ENCODE peak calls at places on chromosome 3, in nine cellular contexts. B is astrocyte of the spinal cord; X is stimulated activated CD4-positive, alpha-beta T cell treated with anti-CD3 and anti-CD28 coated beads, Interleukin-4, amount 100 ng/mL, for 1 hour; F is foreskin melanocyte; R is HEK293T; D is C1 segment of cervical spinal cord; V is hypothalamus; O is ovary; A is AG09309. S is an unnamed sample.

GRCh38 chr3:18527691-18528090 is 102.6 kb upstream of the SATB1 start:
- DNase-seq in B (no peak), X (no peak), F (no peak), R (no peak), D (no peak), V (no peak), O (no peak), A (no peak), S (no peak)

GRCh38 chr3:196138927-196139680 is 57.2 kb upstream of the TFRC start:
- DNase-seq in B (no peak), X (no peak), F (no peak), R (no peak), D (no peak), V (no peak), O (no peak), A (no peak), S (no peak)

GRCh38 chr3:72930754-72931153 is 42.9 kb downstream of the GXYLT2 start:
- DNase-seq in B (no peak), X (no peak), F (no peak), R (no peak), D (no peak), V (no peak), O (no peak), A (no peak), S (no peak)

GRCh38 chr3:119974666-119975065 is 119.6 kb downstream of the GSK3B start:
- DNase-seq in B (no peak), X (no peak), F (no peak), R (no peak), D (no peak), V (no peak), O (no peak), A (no peak), S (no peak)

GRCh38 chr3:174439621-174440349 is 419.3 kb upstream of the NAALADL2 start:
- DNase-seq in B (peak), X (no peak), F (peak), R (no peak), D (peak), V (no peak), O (peak), A (peak), S (peak)

GRCh38 chr3:118781879-118782278 is 252.8 kb downstream of the IGSF11 start:
- DNase-seq in B (no peak), X (no peak), F (no peak), R (no peak), D (no peak), V (no peak), O (no peak), A (no peak), S (no peak)

GRCh38 chr3:16280671-16281070 is 15.7 kb downstream of the OXNAD1 start:
- DNase-seq in B (peak), X (no peak), F (no peak), R (no peak), D (no peak), V (no peak), O (no peak), A (no peak), S (no peak)

GRCh38 chr3:35439626-35440025 is 199.7 kb upstream of the ARPP21 start:
- DNase-seq in B (no peak), X (no peak), F (no peak), R (no peak), D (no peak), V (no peak), O (no peak), A (no peak), S (peak)

GRCh38 chr3:188641076-188641475 is 487.1 kb downstream of the LPP start:
- DNase-seq in B (no peak), X (no peak), F (no peak), R (no peak), D (no peak), V (no peak), O (no peak), A (no peak), S (no peak)

GRCh38 chr3:46706771-46707582 is 5.8 kb downstream of the TMIE start:
- DNase-seq in B (no peak), X (no peak), F (no peak), R (no peak), D (no peak), V (no peak), O (peak), A (no peak), S (no peak)

GRCh38 chr3:53154731-53155320 is 6.2 kb upstream of the PRKCD start:
- DNase-seq in B (no peak), X (no peak), F (no peak), R (no peak), D (peak), V (no peak), O (no peak), A (no peak), S (no peak)

GRCh38 chr3:70999730-71000129 is 583.8 kb downstream of the FOXP1 start:
- DNase-seq in B (peak), X (no peak), F (peak), R (no peak), D (no peak), V (no peak), O (no peak), A (no peak), S (no peak)

S was measured in erythroblast.